ENCODE peak calls at places on chromosomes 4 and X, in eight cellular contexts. C is pancreas, Y is right atrium auricular region, F is dorsolateral prefrontal cortex, H is endothelial cell of umbilical vein, N is AG09309, L is fibroblast of the aortic adventitia, R is uterus. P is an unnamed sample.

GRCh38 chr4:8081621-8082516 is 76.7 kb downstream of the ABLIM2 start:
- DNase-seq in C (no peak), Y (no peak), F (no peak), H (no peak), N (no peak), L (no peak), R (no peak), P (no peak)

GRCh38 chr4:158253350-158253980 is 43.2 kb downstream of the TMEM144 start:
- DNase-seq in C (no peak), Y (no peak), F (no peak), H (peak), N (peak), L (peak), R (peak), P (peak)

GRCh38 chr4:1208266-1208961 is 36.0 kb upstream of the SPON2 start:
- DNase-seq in C (peak), Y (no peak), F (no peak), H (no peak), N (no peak), L (no peak), R (peak), P (peak)

GRCh38 chr4:110020139-110020538 is 107.5 kb downstream of the EGF start:
- DNase-seq in C (no peak), Y (no peak), F (no peak), H (no peak), N (no peak), L (peak), R (no peak), P (peak)

GRCh38 chr4:41282362-41282761 is 25.6 kb downstream of the UCHL1 start:
- DNase-seq in C (no peak), Y (no peak), F (no peak), H (peak), N (no peak), L (no peak), R (no peak), P (no peak)

GRCh38 chr4:76214269-76214628 is 625 bp upstream of the SCARB2 start:
- DNase-seq in C (no peak), Y (no peak), F (no peak), H (no peak), N (no peak), L (no peak), R (no peak), P (no peak)

GRCh38 chr4:82989567-82990429 is 20.8 kb downstream of the LIN54 start:
- DNase-seq in C (no peak), Y (no peak), F (no peak), H (peak), N (no peak), L (peak), R (no peak), P (peak)

GRCh38 chr4:6374575-6374974 is 97.8 kb downstream of the PPP2R2C start:
- DNase-seq in C (peak), Y (no peak), F (no peak), H (no peak), N (no peak), L (no peak), R (no peak), P (no peak)

GRCh38 chr4:156242390-156242789 is 288.7 kb upstream of the CTSO start:
- DNase-seq in C (no peak), Y (no peak), F (no peak), H (no peak), N (no peak), L (peak), R (no peak), P (no peak)

GRCh38 chrX:17005712-17006372 is 59.4 kb downstream of the REPS2 start:
- DNase-seq in C (no peak), Y (no peak), F (no peak), H (no peak), N (no peak), L (no peak), R (no peak), P (no peak)
- TF ChIP-seq CTCF in C (no peak), Y (no peak), F (no peak), H (no peak), N (no peak), L (no peak), R (no peak), P (no peak)

DNA sequence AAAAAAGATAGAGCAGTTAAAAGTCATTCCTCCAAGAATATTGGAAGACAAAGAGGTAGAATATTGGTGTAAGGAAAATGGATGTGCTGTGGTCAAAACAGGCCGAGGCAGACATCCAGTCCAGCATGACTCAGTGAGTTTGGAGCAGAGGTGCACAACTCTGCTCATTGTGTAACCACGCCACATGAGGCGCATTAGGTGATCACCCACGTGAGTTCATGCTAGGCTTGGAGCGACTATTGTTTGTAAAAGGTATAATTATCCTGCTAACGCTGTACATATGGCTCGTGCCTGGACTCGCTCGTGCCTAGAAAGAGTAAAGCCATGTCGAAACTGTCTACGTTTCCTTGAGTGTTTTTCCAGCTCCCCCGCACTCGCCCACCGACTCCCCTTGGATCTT is 23.9 kb downstream of the C4orf54 start:
- DNase-seq in C (no peak), Y (no peak), F (no peak), H (no peak), N (no peak), L (no peak), R (no peak), P (no peak)
- H3K4me3 ChIP-seq in C (no peak), Y (no peak), F (no peak), H (no peak), N (no peak), L (no peak), R (no peak), P (no peak)

GRCh38 chrX:38654302-38654701 is 93.0 kb downstream of the TSPAN7 start:
- DNase-seq in C (no peak), Y (no peak), F (no peak), H (peak), N (no peak), L (peak), R (no peak), P (no peak)
- TF ChIP-seq CTCF in C (peak), Y (peak), F (peak), H (peak), N (peak), L (peak), R (peak), P (no peak)

GRCh38 chrX:133412665-133413064 is 2.6 kb downstream of the GPC4 start:
- DNase-seq in C (no peak), Y (no peak), F (no peak), H (no peak), N (no peak), L (no peak), R (no peak), P (no peak)

GRCh38 chrX:133413218-133413925 is 1.9 kb downstream of the GPC4 start:
- DNase-seq in C (peak), Y (no peak), F (no peak), H (no peak), N (no peak), L (no peak), R (no peak), P (no peak)

GRCh38 chrX:133417364-133417763 is 2.1 kb upstream of the GPC4 start:
- DNase-seq in C (no peak), Y (no peak), F (no peak), H (no peak), N (no peak), L (no peak), R (no peak), P (no peak)

GRCh38 chrX:133414399-133415275 is 652 bp downstream of the GPC4 start:
- DNase-seq in C (peak), Y (no peak), F (no peak), H (no peak), N (no peak), L (no peak), R (peak), P (peak)

GRCh38 chrX:133415276-133416105 is at the start of gene GPC4:
- DNase-seq in C (peak), Y (no peak), F (no peak), H (no peak), N (no peak), L (peak), R (peak), P (no peak)
- H3K4me3 ChIP-seq in C (peak), Y (peak), F (peak), H (no peak), N (peak), L (peak), R (peak), P (peak)

GRCh38 chr4:108607426-108607825 is 12.9 kb upstream of the RPL34 start:
- DNase-seq in C (no peak), Y (no peak), F (no peak), H (no peak), N (no peak), L (no peak), R (no peak), P (no peak)

DNA sequence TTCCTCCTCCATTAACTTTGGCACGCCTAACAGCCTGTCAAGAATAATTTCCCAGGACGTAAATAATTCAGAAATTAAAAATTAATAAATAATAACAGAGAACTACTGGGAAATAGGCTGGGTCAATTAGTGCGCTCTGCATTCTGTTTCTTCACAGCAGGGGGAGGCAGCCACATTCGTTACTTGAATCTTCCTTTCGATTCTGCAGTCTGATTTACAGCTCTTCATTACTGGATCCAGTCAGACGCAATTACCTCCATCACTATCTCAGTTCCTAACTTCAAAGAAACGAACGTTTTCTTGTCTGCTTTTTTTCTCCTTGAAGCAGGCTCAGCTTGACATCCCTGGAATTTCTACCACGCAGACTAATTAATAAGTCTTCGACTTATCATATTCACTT is 9.0 kb upstream of the RPL34 start:
- DNase-seq in C (no peak), Y (no peak), F (no peak), H (no peak), N (no peak), L (peak), R (no peak), P (peak)
- TF ChIP-seq CTCF in C (no peak), Y (peak), F (no peak), H (no peak), N (peak), L (peak), R (no peak), P (peak)

P was measured in foreskin fibroblast.